ENCODE peak calls at places on chromosomes 3 and 15, in six cellular contexts. L is astrocyte of the cerebellum, D is body of pancreas, E is cardiac muscle cell, U is lung, Z is progenitor cell of endocrine pancreas. R is an unnamed sample.

GRCh38 chr3:159795050-159795449 is 193.6 kb upstream of the IL12A start:
- DNase-seq in D (no peak), U (no peak), E (no peak), Z (no peak), L (no peak), R (no peak)

GRCh38 chr3:108124337-108125150 is 33.7 kb upstream of the CD47 start:
- DNase-seq in U (no peak), L (no peak), E (no peak), D (no peak), Z (no peak), R (no peak)

GRCh38 chr3:89841041-89841440 is 733.6 kb downstream of the EPHA3 start:
- DNase-seq in D (no peak), L (no peak), U (no peak), Z (no peak), E (no peak), R (no peak)

GRCh38 chr15:76057332-76058000 is 2.3 kb upstream of the TMEM266 start:
- DNase-seq in D (peak), U (no peak), Z (peak), E (peak), L (no peak), R (no peak)

GRCh38 chr3:151226088-151226563 is 23.1 kb upstream of the GPR171 start:
- DNase-seq in U (no peak), Z (no peak), D (no peak), L (peak), E (no peak), R (no peak)

GRCh38 chr3:2802429-2802828 is 307.7 kb downstream of the IL5RA start:
- DNase-seq in E (no peak), Z (no peak), U (no peak), D (no peak), L (no peak), R (no peak)

GRCh38 chr15:64536244-64536836 is 76.0 kb downstream of the ZNF609 start:
- DNase-seq in U (no peak), D (no peak), E (no peak), L (peak), Z (no peak), R (no peak)

GRCh38 chr3:192818126-192818525 is 90.8 kb upstream of the FGF12 start:
- DNase-seq in D (no peak), Z (no peak), E (no peak), L (no peak), U (no peak), R (no peak)

GRCh38 chr3:145145461-145145860 is 1015.5 kb downstream of the PLOD2 start:
- DNase-seq in D (no peak), E (no peak), L (no peak), Z (no peak), U (no peak), R (no peak)

GRCh38 chr15:85525755-85526154 is 145.4 kb downstream of the AKAP13 start:
- DNase-seq in U (no peak), Z (no peak), L (no peak), E (no peak), D (no peak), R (no peak)

GRCh38 chr3:177358085-177358967 is 161.0 kb upstream of the TBL1XR1 start:
- DNase-seq in U (peak), D (peak), Z (no peak), E (peak), L (no peak), R (peak)

GRCh38 chr3:18809640-18810305 is 338.5 kb upstream of the KCNH8 start:
- DNase-seq in E (no peak), Z (no peak), L (no peak), U (no peak), D (no peak), R (no peak)

GRCh38 chr15:66846031-66846430 is 144.0 kb downstream of the SMAD6 start:
- DNase-seq in Z (no peak), U (no peak), D (no peak), E (no peak), L (no peak), R (no peak)

GRCh38 chr3:43176666-43177065 is 70.8 kb upstream of the POMGNT2 start:
- DNase-seq in E (no peak), Z (no peak), D (no peak), U (no peak), L (no peak), R (no peak)

GRCh38 chr3:137946341-137946973 is 63.5 kb upstream of the CLDN18 start:
- DNase-seq in Z (peak), L (peak), U (peak), D (peak), E (peak), R (no peak)

GRCh38 chr15:41331833-41332787 is at the start of gene OIP5:
- DNase-seq in L (peak), E (peak), Z (peak), U (peak), D (peak), R (peak)

GRCh38 chr15:90839187-90840071 is 29.0 kb upstream of the FURIN start:
- DNase-seq in Z (no peak), D (no peak), E (no peak), L (peak), U (peak), R (no peak)

GRCh38 chr3:30476373-30477082 is 129.9 kb upstream of the TGFBR2 start:
- DNase-seq in L (no peak), U (no peak), D (no peak), E (no peak), Z (no peak), R (no peak)

GRCh38 chr3:8581806-8582436 is 62.7 kb downstream of the SSUH2 start:
- DNase-seq in Z (no peak), U (peak), D (no peak), L (no peak), E (no peak), R (no peak)

GRCh38 chr3:8963137-8963853 is at the start of gene RAD18:
- DNase-seq in L (peak), D (peak), Z (peak), U (peak), E (peak), R (peak)

GRCh38 chr3:11559816-11560633 is 83.7 kb downstream of the VGLL4 start:
- DNase-seq in E (no peak), L (no peak), U (no peak), Z (no peak), D (no peak), R (no peak)

GRCh38 chr3:47024932-47025331 is 45.5 kb downstream of the NBEAL2 start:
- DNase-seq in L (no peak), U (no peak), Z (no peak), D (no peak), E (no peak), R (no peak)

GRCh38 chr3:136193273-136194043 is 2.7 kb downstream of the MSL2 start:
- DNase-seq in U (no peak), D (no peak), E (peak), L (no peak), Z (no peak), R (no peak)

GRCh38 chr15:39434126-39434525 is 146.8 kb upstream of the THBS1 start:
- DNase-seq in D (no peak), E (no peak), U (no peak), L (no peak), Z (no peak), R (no peak)

GRCh38 chr3:41532976-41533375 is 333.7 kb downstream of the CTNNB1 start:
- DNase-seq in E (no peak), U (no peak), L (no peak), D (peak), Z (no peak), R (no peak)

GRCh38 chr3:142366434-142366833 is 81.4 kb downstream of the XRN1 start:
- DNase-seq in L (no peak), D (no peak), E (no peak), U (no peak), Z (no peak), R (no peak)

GRCh38 chr3:105157766-105158085 is 209.0 kb upstream of the ALCAM start:
- DNase-seq in D (no peak), L (no peak), E (no peak), U (no peak), Z (no peak), R (no peak)

DNA sequence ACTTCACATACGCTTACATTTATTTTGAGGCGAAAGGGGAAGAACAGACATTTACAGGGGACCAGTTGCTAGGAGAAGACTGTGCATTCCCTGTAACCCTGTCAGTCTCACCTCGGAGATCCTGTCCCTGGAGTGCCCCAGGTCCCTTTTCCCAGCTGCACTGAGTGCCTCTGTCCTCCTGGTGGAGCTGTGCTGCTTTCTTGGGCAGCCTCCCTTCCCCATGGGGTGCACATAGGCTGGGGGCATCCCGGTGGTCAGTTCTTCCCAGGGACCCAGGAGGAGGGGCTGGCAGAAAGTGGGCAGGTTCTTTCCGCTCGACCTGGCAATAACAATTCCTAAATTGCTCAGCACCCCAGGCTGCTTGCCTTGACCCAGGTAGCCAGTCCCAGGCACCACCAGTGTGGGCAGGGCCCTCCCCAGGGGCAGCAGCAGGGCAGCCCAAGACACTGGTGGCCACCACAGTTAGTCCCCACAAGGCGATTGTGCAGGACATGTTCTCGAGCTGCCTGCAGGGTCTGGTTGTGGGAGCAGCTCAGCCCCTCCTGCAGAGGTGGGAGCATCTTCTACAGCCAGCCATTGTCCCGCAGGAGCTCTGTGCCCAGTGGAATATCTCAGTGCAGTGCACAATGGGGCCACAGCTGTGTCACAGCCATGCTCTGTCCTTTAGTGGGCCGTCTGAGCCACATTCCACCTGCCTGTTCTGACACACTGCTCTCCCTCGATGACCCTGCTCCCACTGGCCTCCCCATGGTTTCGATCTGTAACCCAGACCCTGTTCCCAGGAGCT is 36.3 kb downstream of the APBA2 start:
- DNase-seq in U (no peak), L (no peak), E (peak), Z (no peak), D (no peak), R (peak)
- TF ChIP-seq CTCF in U (no peak), L (peak), E (peak), Z (no peak), D (no peak), R (peak)

GRCh38 chr15:94381384-94381783 is 150.0 kb downstream of the MCTP2 start:
- DNase-seq in Z (no peak), L (no peak), E (no peak), D (no peak), U (no peak), R (no peak)

GRCh38 chr15:94370197-94370987 is 139.0 kb downstream of the MCTP2 start:
- DNase-seq in D (no peak), U (no peak), E (no peak), Z (no peak), L (no peak), R (no peak)

GRCh38 chr15:94380798-94381197 is 149.4 kb downstream of the MCTP2 start:
- DNase-seq in U (no peak), E (no peak), L (no peak), D (no peak), Z (no peak), R (no peak)

DNA sequence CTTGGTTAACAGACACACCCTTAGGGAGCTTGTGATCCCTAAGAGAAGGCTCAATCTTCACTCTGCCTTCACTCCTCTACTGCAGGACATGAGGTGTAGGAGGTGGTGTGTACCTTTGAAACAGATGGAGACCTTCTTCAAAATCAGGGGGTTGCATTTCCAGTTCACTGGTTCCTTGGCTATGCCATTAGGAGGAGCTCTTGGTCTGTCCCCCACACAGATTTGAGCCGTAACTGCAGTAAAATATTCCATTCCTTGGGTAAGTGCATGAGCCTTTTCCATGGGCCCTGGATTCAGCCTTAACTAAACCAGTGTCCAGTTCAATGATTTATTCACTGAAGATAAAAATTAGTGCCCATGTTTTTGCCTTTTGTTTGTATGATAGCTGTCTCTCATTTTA is 144.6 kb downstream of the MCTP2 start:
- DNase-seq in U (no peak), L (no peak), D (no peak), Z (no peak), E (no peak), R (no peak)
- TF ChIP-seq CTCF in U (no peak), L (no peak), D (no peak), Z (no peak), E (no peak), R (no peak)

DNA sequence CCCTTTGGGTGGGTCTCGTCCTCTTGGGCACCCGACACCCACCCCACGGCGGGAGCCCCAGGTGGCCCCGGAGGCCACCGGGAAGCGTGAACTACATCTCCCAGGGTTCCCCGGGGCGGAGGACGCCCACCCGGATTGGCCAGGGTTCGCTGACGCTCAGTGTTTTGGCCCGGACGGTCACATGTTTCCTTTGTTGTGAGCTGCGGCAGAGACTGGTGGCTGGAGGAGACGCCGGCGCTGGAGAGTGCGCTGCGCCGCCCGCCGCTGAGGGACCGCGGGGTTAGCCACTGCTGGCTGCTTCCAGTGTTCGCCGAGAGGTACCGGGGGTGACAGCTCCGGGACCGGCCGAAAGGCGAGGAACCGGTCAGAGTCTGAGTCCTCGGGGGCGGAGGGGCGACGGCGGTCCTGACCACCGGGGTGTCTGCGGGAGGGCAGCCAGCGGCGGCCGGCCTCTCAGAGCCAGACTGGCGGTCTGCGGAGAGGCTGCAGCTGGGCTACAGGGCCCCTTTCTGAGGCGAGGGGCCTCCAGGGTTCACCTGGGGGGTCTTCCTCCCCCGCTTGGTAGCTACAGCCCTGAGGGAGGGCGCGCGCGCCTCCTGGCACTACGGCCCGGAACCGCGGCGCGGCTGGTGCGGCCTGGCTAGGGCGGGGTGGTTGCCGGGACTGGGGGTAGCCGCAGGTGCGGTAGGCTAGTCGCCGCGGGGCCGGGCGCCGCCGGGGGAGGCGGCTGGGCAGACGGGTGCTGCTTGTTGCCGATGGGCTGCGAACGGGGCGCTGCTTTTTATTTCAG is at the start of gene KLHL24:
- DNase-seq in E (peak), U (peak), D (peak), L (peak), Z (peak), R (peak)
- TF ChIP-seq CTCF in E (no peak), U (no peak), D (peak), L (no peak), Z (no peak), R (peak)

DNA sequence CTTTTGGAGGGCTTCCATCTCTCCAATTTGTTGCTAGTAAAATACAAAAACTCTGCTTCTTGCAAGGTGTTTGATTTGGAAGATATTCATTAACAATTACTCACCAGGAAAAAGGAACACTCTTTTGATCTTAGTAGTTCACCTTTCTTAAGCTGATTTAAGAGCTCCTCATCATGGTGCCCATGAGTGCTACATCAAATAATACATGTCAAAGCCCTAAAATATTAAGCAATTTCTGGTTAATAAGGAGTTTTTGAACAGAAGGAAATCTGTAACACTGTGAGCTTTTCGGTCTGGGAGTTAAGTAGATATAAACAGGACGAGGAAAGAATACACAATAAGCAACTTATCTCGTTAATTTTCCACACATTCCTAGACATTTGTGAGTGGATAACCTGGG is 83.9 kb upstream of the DCBLD2 start:
- DNase-seq in L (no peak), D (no peak), E (no peak), U (no peak), Z (no peak), R (no peak)
- TF ChIP-seq CTCF in L (no peak), D (no peak), E (no peak), U (no peak), Z (no peak), R (no peak)

GRCh38 chr15:32036972-32037371 is 6.7 kb downstream of the CHRNA7 start:
- DNase-seq in D (no peak), U (no peak), E (no peak), L (no peak), Z (no peak), R (no peak)

GRCh38 chr15:32041294-32041693 is 11.0 kb downstream of the CHRNA7 start:
- DNase-seq in Z (no peak), U (no peak), E (no peak), L (no peak), D (peak), R (no peak)

GRCh38 chr15:32042269-32042996 is 12.1 kb downstream of the CHRNA7 start:
- DNase-seq in Z (no peak), E (peak), D (no peak), U (no peak), L (peak), R (no peak)
- TF ChIP-seq CTCF in Z (peak), E (no peak), D (peak), U (no peak), L (peak), R (no peak)

DNA sequence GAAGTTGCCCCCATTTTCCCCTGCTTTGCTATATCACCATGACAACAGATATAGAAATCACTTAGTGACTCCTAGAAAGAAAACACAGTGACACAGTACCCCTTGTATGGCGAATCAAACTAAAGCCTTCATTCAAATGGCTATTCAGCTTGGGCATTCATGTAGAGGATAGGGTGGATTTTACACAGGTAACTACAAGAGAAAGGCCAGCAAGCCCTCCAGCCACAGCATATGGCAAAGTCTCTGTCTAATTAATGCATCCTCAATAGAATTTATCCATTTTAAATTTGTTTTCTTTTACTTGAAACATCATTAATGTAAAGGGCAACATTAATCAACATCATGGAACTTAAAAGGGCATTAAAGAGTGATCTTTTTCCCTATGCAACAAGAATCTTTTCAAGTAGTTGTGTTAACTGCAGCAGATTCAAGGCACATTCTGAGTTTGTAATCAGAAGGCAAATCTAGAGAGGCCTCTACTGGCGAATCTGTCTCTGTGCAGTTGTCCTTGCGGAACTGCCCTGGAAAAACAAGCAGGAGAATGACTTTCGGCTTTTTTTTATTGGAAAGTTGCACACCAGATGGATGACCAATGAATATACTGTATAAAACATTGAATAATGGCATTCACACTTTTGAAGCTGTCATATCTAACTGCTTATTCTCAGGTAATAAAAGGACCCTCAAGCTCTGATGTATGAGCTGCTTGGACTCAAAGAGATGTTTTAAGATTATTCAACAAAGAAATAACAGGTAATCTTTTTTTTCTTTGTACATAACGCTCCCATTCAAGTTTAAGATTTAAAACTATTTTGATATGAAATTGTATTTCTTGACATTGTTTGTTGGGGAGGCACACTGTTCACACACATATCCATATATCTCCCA is 621.6 kb upstream of the AGTR1 start:
- DNase-seq in E (peak), D (no peak), Z (no peak), L (peak), U (no peak), R (peak)
- TF ChIP-seq CTCF in E (peak), D (peak), Z (peak), L (peak), U (no peak), R (peak)

R was measured in dorsolateral prefrontal cortex.